ENCODE peak calls at places on chromosomes 2 and 18, in four cellular contexts. One of them, this sample, is unnamed.

GRCh38 chr2:97871096-97871780 is 124.5 kb downstream of the TMEM131 start:
- DNase-seq in GM12878: no peak
- DNase-seq in HepG2: peak
- DNase-seq in K562: no peak
- DNase-seq in this sample: peak

GRCh38 chr18:50659091-50660003 is 99.5 kb downstream of the MAPK4 start:
- DNase-seq in GM12878: no peak
- DNase-seq in HepG2: peak
- DNase-seq in K562: no peak
- DNase-seq in this sample: peak

GRCh38 chr2:166831930-166832329 is 56.4 kb upstream of the XIRP2 start:
- DNase-seq in GM12878: no peak
- DNase-seq in HepG2: no peak
- DNase-seq in K562: no peak
- DNase-seq in this sample: peak

GRCh38 chr18:54875063-54875462 is 46.8 kb downstream of the RAB27B start:
- DNase-seq in GM12878: no peak
- DNase-seq in HepG2: no peak
- DNase-seq in K562: no peak
- DNase-seq in this sample: no peak

GRCh38 chr18:58125756-58126155 is 81.7 kb downstream of the NEDD4L start:
- DNase-seq in GM12878: no peak
- DNase-seq in HepG2: no peak
- DNase-seq in K562: no peak
- DNase-seq in this sample: no peak

GRCh38 chr18:48024891-48025660 is 94.6 kb upstream of the SMAD2 start:
- DNase-seq in GM12878: no peak
- DNase-seq in HepG2: no peak
- DNase-seq in K562: no peak
- DNase-seq in this sample: no peak

GRCh38 chr2:179273461-179273962 is 8.9 kb upstream of the SESTD1 start:
- DNase-seq in GM12878: no peak
- DNase-seq in HepG2: peak
- DNase-seq in K562: no peak
- DNase-seq in this sample: peak

GRCh38 chr2:101860782-101861181 is 131.0 kb upstream of the IL1R2 start:
- DNase-seq in GM12878: no peak
- DNase-seq in HepG2: no peak
- DNase-seq in K562: no peak
- DNase-seq in this sample: no peak

GRCh38 chr2:157746234-157746950 is 117.7 kb upstream of the ACVR1C start:
- DNase-seq in GM12878: no peak
- DNase-seq in HepG2: no peak
- DNase-seq in K562: no peak
- DNase-seq in this sample: peak

GRCh38 chr2:196171946-196172345 is 568 bp upstream of the STK17B start:
- DNase-seq in GM12878: no peak
- DNase-seq in HepG2: no peak
- DNase-seq in K562: no peak
- DNase-seq in this sample: no peak

GRCh38 chr2:162579169-162579568 is 235.2 kb downstream of the GCA start:
- DNase-seq in GM12878: no peak
- DNase-seq in HepG2: no peak
- DNase-seq in K562: no peak
- DNase-seq in this sample: no peak

GRCh38 chr2:10079931-10080535 is at the start of gene CYS1:
- DNase-seq in GM12878: no peak
- DNase-seq in HepG2: no peak
- DNase-seq in K562: peak
- DNase-seq in this sample: no peak

GRCh38 chr18:36354989-36355388 is 57.5 kb downstream of the FHOD3 start:
- DNase-seq in GM12878: no peak
- DNase-seq in HepG2: no peak
- DNase-seq in K562: no peak
- DNase-seq in this sample: peak

GRCh38 chr18:76212958-76213357 is 282.1 kb downstream of the ZNF516 start:
- DNase-seq in GM12878: no peak
- DNase-seq in HepG2: no peak
- DNase-seq in K562: no peak
- DNase-seq in this sample: no peak

GRCh38 chr2:47487498-47487875 is 84.5 kb downstream of the MSH2 start:
- DNase-seq in GM12878: no peak
- DNase-seq in HepG2: no peak
- DNase-seq in K562: no peak
- DNase-seq in this sample: no peak

GRCh38 chr2:200259577-200259957 is 46.9 kb upstream of the SPATS2L start:
- DNase-seq in GM12878: no peak
- DNase-seq in HepG2: no peak
- DNase-seq in K562: no peak
- DNase-seq in this sample: no peak

GRCh38 chr18:36309436-36310391 is 12.2 kb downstream of the FHOD3 start:
- DNase-seq in GM12878: no peak
- DNase-seq in HepG2: no peak
- DNase-seq in K562: no peak
- DNase-seq in this sample: peak

GRCh38 chr2:150319632-150320555 is 167.6 kb downstream of the RND3 start:
- DNase-seq in GM12878: no peak
- DNase-seq in HepG2: no peak
- DNase-seq in K562: no peak
- DNase-seq in this sample: no peak

GRCh38 chr2:182496596-182496995 is 69.8 kb upstream of the PDE1A start:
- DNase-seq in GM12878: no peak
- DNase-seq in HepG2: peak
- DNase-seq in K562: no peak
- DNase-seq in this sample: no peak

GRCh38 chr2:109537565-109538221 is 76.1 kb downstream of the SEPTIN10 start:
- DNase-seq in GM12878: no peak
- DNase-seq in HepG2: peak
- DNase-seq in K562: no peak
- DNase-seq in this sample: peak

GRCh38 chr18:79930020-79930642 is 21.3 kb downstream of the SLC66A2 start:
- DNase-seq in GM12878: no peak
- DNase-seq in HepG2: no peak
- DNase-seq in K562: no peak
- DNase-seq in this sample: peak

GRCh38 chr2:113720167-113720566 is 36.3 kb downstream of the SLC35F5 start:
- DNase-seq in GM12878: no peak
- DNase-seq in HepG2: peak
- DNase-seq in K562: no peak
- DNase-seq in this sample: peak

GRCh38 chr2:154455201-154455600 is 243.3 kb upstream of the KCNJ3 start:
- DNase-seq in GM12878: no peak
- DNase-seq in HepG2: no peak
- DNase-seq in K562: no peak
- DNase-seq in this sample: no peak

GRCh38 chr2:136361521-136361920 is 243.6 kb upstream of the CXCR4 start:
- DNase-seq in GM12878: no peak
- DNase-seq in HepG2: no peak
- DNase-seq in K562: no peak
- DNase-seq in this sample: no peak

GRCh38 chr2:7749895-7750559 is 832.8 kb downstream of the RNF144A start:
- DNase-seq in GM12878: no peak
- DNase-seq in HepG2: no peak
- DNase-seq in K562: no peak
- DNase-seq in this sample: no peak

GRCh38 chr2:180306346-180306745 is 299.2 kb upstream of the CWC22 start:
- DNase-seq in GM12878: no peak
- DNase-seq in HepG2: no peak
- DNase-seq in K562: no peak
- DNase-seq in this sample: no peak

GRCh38 chr2:130378898-130379214 is 23.0 kb downstream of the PTPN18 start:
- DNase-seq in GM12878: no peak
- DNase-seq in HepG2: no peak
- DNase-seq in K562: no peak
- DNase-seq in this sample: no peak

GRCh38 chr2:105114551-105114950 is 76.7 kb downstream of the MRPS9 start:
- DNase-seq in GM12878: no peak
- DNase-seq in HepG2: peak
- DNase-seq in K562: peak
- DNase-seq in this sample: peak

GRCh38 chr2:854460-854859 is 96.2 kb upstream of the SNTG2 start:
- DNase-seq in GM12878: no peak
- DNase-seq in HepG2: peak
- DNase-seq in K562: peak
- DNase-seq in this sample: no peak

GRCh38 chr2:4782647-4783046 is 909.5 kb upstream of the SOX11 start:
- DNase-seq in GM12878: no peak
- DNase-seq in HepG2: no peak
- DNase-seq in K562: no peak
- DNase-seq in this sample: no peak

GRCh38 chr18:40932862-40933261 is 1022.2 kb upstream of the PIK3C3 start:
- DNase-seq in GM12878: no peak
- DNase-seq in HepG2: no peak
- DNase-seq in K562: no peak
- DNase-seq in this sample: no peak

GRCh38 chr2:212073360-212073759 is 465.2 kb downstream of the ERBB4 start:
- DNase-seq in GM12878: no peak
- DNase-seq in HepG2: no peak
- DNase-seq in K562: no peak
- DNase-seq in this sample: no peak

GRCh38 chr2:47226124-47227040 is 71.3 kb upstream of the STPG4 start:
- DNase-seq in GM12878: no peak
- DNase-seq in HepG2: peak
- DNase-seq in K562: no peak
- DNase-seq in this sample: peak

GRCh38 chr2:216700088-216700567 is 4.8 kb upstream of the IGFBP5 start:
- DNase-seq in GM12878: no peak
- DNase-seq in HepG2: no peak
- DNase-seq in K562: no peak
- DNase-seq in this sample: no peak

GRCh38 chr2:190655570-190655969 is 6.7 kb downstream of the NAB1 start:
- DNase-seq in GM12878: no peak
- DNase-seq in HepG2: no peak
- DNase-seq in K562: no peak
- DNase-seq in this sample: no peak
- TF ChIP-seq BHLHE40 in GM12878: no peak
- TF ChIP-seq BHLHE40 in HepG2: no peak
- TF ChIP-seq BHLHE40 in K562: no peak
- TF ChIP-seq BHLHE40 in this sample: no peak

GRCh38 chr2:240431663-240432424 is 3.6 kb upstream of the GPC1 start:
- DNase-seq in GM12878: no peak
- DNase-seq in HepG2: no peak
- DNase-seq in K562: no peak
- DNase-seq in this sample: no peak

GRCh38 chr2:240432430-240432819 is 3.0 kb upstream of the GPC1 start:
- DNase-seq in GM12878: no peak
- DNase-seq in HepG2: no peak
- DNase-seq in K562: no peak
- DNase-seq in this sample: no peak

GRCh38 chr2:240433973-240434727 is 1.3 kb upstream of the GPC1 start:
- DNase-seq in GM12878: no peak
- DNase-seq in HepG2: no peak
- DNase-seq in K562: peak
- DNase-seq in this sample: peak

GRCh38 chr2:240434728-240435456 is 571 bp upstream of the GPC1 start:
- DNase-seq in GM12878: no peak
- DNase-seq in HepG2: peak
- DNase-seq in K562: peak
- DNase-seq in this sample: peak

GRCh38 chr2:240432820-240433801 is 2.4 kb upstream of the GPC1 start:
- DNase-seq in GM12878: no peak
- DNase-seq in HepG2: no peak
- DNase-seq in K562: no peak
- DNase-seq in this sample: no peak
- TF ChIP-seq CEBPB in GM12878: no peak
- TF ChIP-seq CEBPB in HepG2: no peak
- TF ChIP-seq CEBPB in K562: no peak
- TF ChIP-seq CEBPB in this sample: no peak

DNA sequence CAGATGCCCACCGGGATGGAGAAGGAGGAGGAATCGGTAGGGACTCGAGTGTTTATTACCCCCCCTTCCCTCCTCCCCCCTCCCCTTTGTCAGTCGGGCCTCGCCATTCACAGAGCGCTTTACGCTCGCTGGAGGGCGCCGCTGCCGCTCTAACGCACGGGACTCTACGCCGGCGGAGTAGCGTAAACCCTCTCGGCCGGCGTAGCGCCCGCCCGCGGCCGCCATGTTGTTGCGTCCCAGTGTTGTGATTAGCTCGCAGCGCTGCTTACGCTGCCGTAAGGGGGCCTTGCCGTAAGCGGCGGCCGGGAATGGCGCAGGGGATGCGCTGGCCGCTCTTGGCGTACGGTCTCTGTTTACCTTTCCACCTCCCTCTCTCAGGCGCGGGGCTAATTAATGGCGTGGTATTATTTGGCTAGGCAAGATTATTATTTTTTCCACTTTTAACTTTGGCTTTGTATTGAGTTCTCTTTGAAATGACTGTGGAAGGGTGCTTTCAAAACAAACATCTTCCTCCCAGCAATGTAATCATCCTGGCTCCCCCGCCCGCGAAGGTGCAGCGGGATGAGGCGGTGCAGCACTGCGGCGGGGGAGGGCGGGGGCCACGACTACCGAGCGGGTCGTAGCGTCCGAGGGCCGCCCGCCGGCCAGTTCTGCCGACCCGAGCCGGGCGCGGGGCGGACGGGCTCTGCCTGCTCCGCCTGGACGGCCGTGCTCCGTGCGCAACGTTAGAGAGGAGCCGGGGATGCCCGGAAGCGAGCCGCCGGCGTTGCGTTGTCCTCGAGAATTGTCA is 779 bp downstream of the EPC2 start:
- DNase-seq in GM12878: peak
- DNase-seq in HepG2: peak
- DNase-seq in K562: peak
- DNase-seq in this sample: peak
- H3K9ac ChIP-seq in GM12878: peak
- H3K9ac ChIP-seq in HepG2: peak
- H3K9ac ChIP-seq in K562: peak
- H3K9ac ChIP-seq in this sample: peak

GRCh38 chr2:73907840-73908452 is 15.1 kb downstream of the ACTG2 start:
- DNase-seq in GM12878: peak
- DNase-seq in HepG2: peak
- DNase-seq in K562: no peak
- DNase-seq in this sample: peak
- TF ChIP-seq BHLHE40 in GM12878: peak
- TF ChIP-seq BHLHE40 in HepG2: no peak
- TF ChIP-seq BHLHE40 in K562: peak
- TF ChIP-seq BHLHE40 in this sample: no peak